ENCODE peak calls at places on chromosomes 7 and 10, in five cellular contexts. D is HCT116, W is SK-N-SH, Z is K562, C is GM12878. J is an unnamed sample.

GRCh38 chr10:132837905-132838304 is 52.0 kb upstream of the NKX6-2 start:
- DNase-seq in D (no peak), Z (no peak), C (no peak), W (no peak), J (no peak)

GRCh38 chr7:40658731-40659130 is 523.9 kb downstream of the SUGCT start:
- DNase-seq in W (no peak), Z (no peak), C (no peak), D (no peak), J (no peak)

GRCh38 chr7:132932321-132933075 is 149.4 kb downstream of the CHCHD3 start:
- DNase-seq in C (no peak), Z (no peak), W (no peak), D (no peak), J (no peak)

GRCh38 chr10:78605800-78606350 is 462.9 kb upstream of the ZMIZ1 start:
- DNase-seq in D (peak), C (no peak), Z (peak), W (no peak), J (peak)

GRCh38 chr10:80455461-80456345 is 1.6 kb downstream of the TSPAN14 start:
- DNase-seq in D (no peak), C (no peak), W (no peak), Z (no peak), J (no peak)

GRCh38 chr7:142516038-142516501 is 233.2 kb upstream of the PRSS1 start:
- DNase-seq in Z (peak), W (peak), D (peak), C (peak), J (peak)

GRCh38 chr10:29987471-29987870 is 71.9 kb downstream of the JCAD start:
- DNase-seq in C (no peak), D (no peak), W (no peak), Z (no peak), J (no peak)

GRCh38 chr7:98213874-98214810 is 2.9 kb downstream of the BHLHA15 start:
- DNase-seq in W (peak), C (no peak), Z (no peak), D (no peak), J (peak)

GRCh38 chr7:129257168-129257567 is 32.3 kb downstream of the AHCYL2 start:
- DNase-seq in W (no peak), C (no peak), Z (no peak), D (no peak), J (no peak)

GRCh38 chr7:129255800-129256199 is 31.0 kb downstream of the AHCYL2 start:
- DNase-seq in C (no peak), D (no peak), Z (no peak), W (no peak), J (no peak)

GRCh38 chr7:129258649-129259389 is 34.0 kb downstream of the AHCYL2 start:
- DNase-seq in W (no peak), D (no peak), Z (no peak), C (no peak), J (no peak)

GRCh38 chr7:129252133-129252532 is 27.3 kb downstream of the AHCYL2 start:
- DNase-seq in D (no peak), C (no peak), W (peak), Z (no peak), J (no peak)

GRCh38 chr7:129256221-129256620 is 31.4 kb downstream of the AHCYL2 start:
- DNase-seq in Z (no peak), W (no peak), C (no peak), D (no peak), J (no peak)
- TF ChIP-seq JUND in Z (no peak), W (no peak), C (no peak), D (no peak), J (no peak)

DNA sequence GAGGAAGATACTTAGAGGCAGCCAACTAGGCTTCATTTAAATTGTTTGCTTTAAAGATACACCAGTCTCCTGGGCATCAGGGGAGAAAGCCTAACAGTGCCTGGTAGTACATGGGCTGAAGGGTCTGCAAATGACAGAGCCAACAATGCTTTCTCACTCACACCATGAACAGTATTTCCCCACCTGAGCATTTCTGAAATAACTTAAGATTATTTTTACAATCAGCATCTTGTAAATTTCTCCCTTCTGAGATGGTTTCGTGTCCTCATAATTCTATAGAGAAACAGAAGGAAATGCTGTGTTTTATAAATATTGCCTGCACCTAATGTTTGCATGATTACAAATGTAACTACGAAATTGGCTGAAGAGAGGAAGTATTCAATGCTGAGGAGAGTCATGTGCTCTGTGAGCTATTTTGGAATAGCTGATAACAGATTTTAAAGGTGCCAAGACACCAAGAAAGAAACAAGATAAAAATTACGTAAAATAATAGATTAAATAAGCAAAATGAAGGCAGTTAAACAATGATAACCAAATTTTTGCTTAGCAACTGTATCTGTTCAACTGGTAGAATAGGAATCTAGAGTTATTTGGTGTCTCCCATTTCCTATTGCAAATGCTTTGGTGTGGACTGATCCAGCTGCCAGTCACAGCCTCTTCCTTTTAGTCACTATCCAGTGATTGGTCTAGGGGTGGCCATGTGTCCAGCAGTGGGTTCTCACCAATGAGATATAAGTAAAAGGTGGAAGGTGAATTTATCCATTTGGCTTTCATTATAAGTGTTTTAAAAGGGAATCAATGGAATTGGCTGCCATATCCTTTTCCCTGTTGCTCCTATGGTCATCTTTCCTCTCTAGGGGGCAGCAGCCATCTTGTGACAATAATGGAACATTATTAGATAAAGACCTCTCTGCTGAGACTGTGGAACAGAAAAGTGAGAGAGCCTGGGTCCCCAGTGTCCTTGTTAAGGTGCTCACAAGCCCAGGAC is 167.9 kb upstream of the SLC26A5 start:
- DNase-seq in W (peak), D (no peak), C (no peak), Z (peak), J (no peak)
- TF ChIP-seq JUND in W (no peak), D (no peak), C (no peak), Z (peak), J (no peak)

GRCh38 chr7:136045992-136046391 is 68.8 kb upstream of the MTPN start:
- DNase-seq in Z (no peak), D (no peak), C (no peak), W (no peak), J (no peak)

GRCh38 chr7:136049818-136050461 is 72.8 kb upstream of the MTPN start:
- DNase-seq in C (no peak), W (no peak), D (no peak), Z (no peak), J (no peak)

GRCh38 chr7:136050462-136050847 is 73.3 kb upstream of the MTPN start:
- DNase-seq in D (no peak), Z (no peak), C (no peak), W (no peak), J (no peak)

GRCh38 chr7:136046548-136046947 is 69.4 kb upstream of the MTPN start:
- DNase-seq in D (no peak), W (no peak), C (no peak), Z (no peak), J (no peak)

GRCh38 chr7:136049117-136049516 is 72.0 kb upstream of the MTPN start:
- DNase-seq in D (no peak), W (no peak), C (no peak), Z (peak), J (no peak)
- TF ChIP-seq JUND in D (no peak), W (no peak), C (no peak), Z (no peak), J (no peak)

GRCh38 chr7:1767524-1767923 is 97.4 kb downstream of the ELFN1 start:
- DNase-seq in D (peak), C (no peak), Z (peak), W (peak), J (no peak)
- TF ChIP-seq JUND in D (no peak), C (no peak), Z (peak), W (no peak), J (no peak)

GRCh38 chr7:151132461-151133205 is 34.9 kb downstream of the GBX1 start:
- DNase-seq in W (no peak), Z (no peak), D (no peak), C (no peak), J (no peak)
- TF ChIP-seq JUND in W (no peak), Z (no peak), D (no peak), C (no peak), J (no peak)

GRCh38 chr7:155233703-155234492 is 63.8 kb upstream of the INSIG1 start:
- DNase-seq in C (no peak), Z (no peak), D (no peak), W (peak), J (no peak)

GRCh38 chr7:155232911-155233702 is 64.6 kb upstream of the INSIG1 start:
- DNase-seq in W (no peak), D (no peak), Z (no peak), C (no peak), J (no peak)

GRCh38 chr7:155231241-155231800 is 66.4 kb upstream of the INSIG1 start:
- DNase-seq in W (no peak), Z (no peak), D (no peak), C (no peak), J (no peak)

GRCh38 chr7:155230169-155230593 is 67.5 kb upstream of the INSIG1 start:
- DNase-seq in W (no peak), Z (no peak), C (no peak), D (peak), J (no peak)

DNA sequence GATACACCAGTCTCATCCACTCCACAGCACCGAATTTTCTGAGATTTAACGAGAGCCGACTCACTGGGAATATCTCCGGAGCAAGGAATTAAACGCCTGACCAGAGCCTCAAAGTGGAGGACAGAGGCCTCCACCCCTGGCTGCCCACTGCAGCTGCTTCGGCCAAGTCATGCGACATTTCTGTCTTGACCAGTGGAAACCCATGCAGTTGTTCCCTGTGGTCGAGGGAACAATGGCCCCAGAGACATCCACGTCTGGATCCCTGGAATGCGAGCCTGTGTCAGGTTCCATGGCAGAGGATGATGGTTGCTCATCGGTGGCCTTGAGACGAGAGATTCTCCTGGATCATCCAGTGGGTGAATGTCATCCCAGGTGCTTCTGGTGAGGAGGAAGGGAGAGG is 65.7 kb upstream of the INSIG1 start:
- DNase-seq in W (no peak), D (no peak), Z (no peak), C (no peak), J (no peak)
- TF ChIP-seq JUND in W (no peak), D (no peak), Z (no peak), C (no peak), J (no peak)

DNA sequence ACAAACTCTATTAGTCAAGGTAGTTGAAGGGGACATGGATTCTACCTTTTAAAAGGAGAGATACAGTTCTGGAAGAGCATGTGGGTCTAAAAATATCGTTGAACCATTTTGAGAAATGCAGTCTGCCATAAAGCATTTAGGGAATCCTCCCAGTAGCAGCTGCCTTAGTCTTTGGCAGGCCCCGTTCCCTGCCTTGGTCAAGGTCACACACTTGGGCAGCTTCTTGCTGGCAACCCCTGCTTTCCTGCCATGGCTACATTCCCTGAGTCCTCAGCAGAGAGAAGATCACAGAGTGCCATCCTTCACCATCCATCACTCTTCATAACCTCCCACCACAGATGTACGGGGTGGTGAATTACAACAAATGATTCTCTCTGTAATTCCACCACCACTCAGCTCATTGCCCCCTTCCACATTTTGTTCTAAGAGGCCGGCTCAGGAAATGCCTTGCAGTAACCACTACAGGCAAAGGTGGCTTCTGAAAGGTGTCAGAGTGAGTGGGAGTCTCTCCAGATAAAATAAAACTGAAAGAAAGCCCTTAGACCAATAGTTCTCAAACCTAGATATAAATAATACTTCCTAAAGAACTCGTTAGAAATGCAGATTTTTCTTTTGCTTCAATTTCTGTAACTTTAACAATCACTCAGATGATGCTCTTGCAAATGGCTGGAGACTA is 121.4 kb upstream of the STK17A start:
- DNase-seq in Z (no peak), W (no peak), D (no peak), C (no peak), J (no peak)
- TF ChIP-seq JUND in Z (no peak), W (no peak), D (no peak), C (no peak), J (no peak)

GRCh38 chr10:125171402-125172316 is 11.3 kb upstream of the CTBP2 start:
- DNase-seq in C (no peak), D (no peak), W (no peak), Z (no peak), J (no peak)
- TF ChIP-seq JUND in C (no peak), D (no peak), W (no peak), Z (no peak), J (no peak)